ENCODE peak calls at places on chromosome 11, in ten cellular contexts. D, E, P, J, S, N, W, R, H and Z are unnamed samples.

GRCh38 chr11:34318111-34319037 is 39.4 kb downstream of the ABTB2 start:
- DNase-seq in D (peak; percentile 50), E (no peak), P (no peak), J (no peak), S (no peak), N (no peak), W (no peak), R (no peak), H (peak; percentile 79), Z (no peak)

GRCh38 chr11:117933930-117934329 is 4.7 kb upstream of the TMPRSS13 start:
- DNase-seq in D (no peak), E (no peak), P (peak; percentile 33), J (no peak), S (peak; percentile 4), N (no peak), W (no peak), R (no peak), H (no peak), Z (no peak)

GRCh38 chr11:5159806-5160205 is 5.2 kb upstream of the OR52A1 start:
- DNase-seq in D (no peak), E (no peak), P (no peak), J (no peak), S (no peak), N (no peak), W (no peak), R (no peak), H (no peak), Z (no peak)

GRCh38 chr11:75771646-75772410 is 3.2 kb downstream of the DGAT2 start:
- DNase-seq in D (peak; percentile 79), E (no peak), P (no peak), J (no peak), S (no peak), N (no peak), W (no peak), R (no peak), H (peak; percentile 19), Z (no peak)

GRCh38 chr11:44596541-44597276 is 31.2 kb downstream of the CD82 start:
- DNase-seq in D (peak; percentile 70), E (no peak), P (no peak), J (no peak), S (no peak), N (no peak), W (no peak), R (no peak), H (peak; percentile 76), Z (no peak)

GRCh38 chr11:2379471-2380174 is 2.5 kb downstream of the CD81 start:
- DNase-seq in D (no peak), E (no peak), P (no peak), J (no peak), S (peak; percentile 54), N (no peak), W (no peak), R (no peak), H (no peak), Z (no peak)

GRCh38 chr11:65524010-65524746 is 705 bp upstream of the SCYL1 start:
- DNase-seq in D (no peak), E (no peak), P (no peak), J (no peak), S (peak; percentile 81), N (peak; percentile 21), W (no peak), R (no peak), H (no peak), Z (no peak)

GRCh38 chr11:95074806-95075563 is 8.3 kb downstream of the SRSF8 start:
- DNase-seq in D (peak; percentile 41), E (no peak), P (no peak), J (peak; percentile 31), S (peak; percentile 50), N (peak; percentile 31), W (no peak), R (peak; percentile 54), H (no peak), Z (no peak)